ENCODE peak calls at places on chromosome 3, in ten cellular contexts. A is left ventricle myocardium inferior; S is ascending aorta; O is hepatocyte; Q is fibroblast of lung; G is effector memory CD4-positive, alpha-beta T cell; M is naive thymus-derived CD4-positive, alpha-beta T cell; L is transverse colon; V is neural progenitor cell; I is GM23248. P is an unnamed sample. For H3K4me1, the result is how much of the 10 kb centered on the place peaks cover.

GRCh38 chr3:178671261-178672191 is 135.3 kb downstream of the KCNMB2 start:
- DNase-seq in A (no peak), S (no peak), O (peak), Q (peak), G (no peak), M (no peak), L (no peak), V (no peak), I (peak), P (no peak)

GRCh38 chr3:13065727-13066126 is 7.5 kb downstream of the IQSEC1 start:
- DNase-seq in A (no peak), S (no peak), O (no peak), Q (no peak), G (no peak), M (no peak), L (no peak), V (no peak), I (no peak), P (no peak)

GRCh38 chr3:186757686-186758220 is 25.6 kb upstream of the EIF4A2 start:
- DNase-seq in A (no peak), S (no peak), O (no peak), Q (no peak), G (no peak), M (no peak), L (no peak), V (peak), I (no peak), P (no peak)

GRCh38 chr3:189502256-189502655 is 128.9 kb upstream of the TP63 start:
- DNase-seq in A (no peak), S (no peak), O (no peak), Q (no peak), G (no peak), M (no peak), L (no peak), V (no peak), I (no peak), P (no peak)

GRCh38 chr3:36695769-36696137 is 68.6 kb downstream of the DCLK3 start:
- DNase-seq in A (no peak), S (no peak), O (no peak), Q (peak), G (no peak), M (no peak), L (no peak), V (no peak), I (peak), P (no peak)

GRCh38 chr3:105108823-105109222 is 257.9 kb upstream of the ALCAM start:
- DNase-seq in A (no peak), S (no peak), O (no peak), Q (peak), G (no peak), M (no peak), L (no peak), V (no peak), I (no peak), P (no peak)

GRCh38 chr3:171803044-171803443 is 7.2 kb downstream of the PLD1 start:
- DNase-seq in A (no peak), S (no peak), O (no peak), Q (no peak), G (no peak), M (no peak), L (no peak), V (no peak), I (no peak), P (no peak)

GRCh38 chr3:99366663-99367429 is 271.5 kb upstream of the COL8A1 start:
- DNase-seq in A (no peak), S (no peak), O (no peak), Q (no peak), G (no peak), M (no peak), L (no peak), V (peak), I (no peak), P (peak)

GRCh38 chr3:81761904-81762565 is 590 bp upstream of the GBE1 start:
- DNase-seq in A (no peak), S (no peak), O (no peak), Q (peak), G (no peak), M (no peak), L (no peak), V (no peak), I (peak), P (no peak)

GRCh38 chr3:54915976-54916375 is 11.9 kb downstream of the LRTM1 start:
- DNase-seq in A (no peak), S (no peak), O (no peak), Q (no peak), G (no peak), M (no peak), L (no peak), V (no peak), I (no peak), P (no peak)

GRCh38 chr3:110644203-110644602 is 427.4 kb upstream of the NECTIN3 start:
- DNase-seq in A (no peak), S (no peak), O (no peak), Q (no peak), G (no peak), M (no peak), L (no peak), V (no peak), I (no peak), P (no peak)

GRCh38 chr3:61564405-61565059 is 3.2 kb downstream of the PTPRG start:
- DNase-seq in A (peak), S (peak), O (peak), Q (peak), G (no peak), M (no peak), L (peak), V (peak), I (peak), P (peak)

GRCh38 chr3:194671511-194671899 is 486 bp downstream of the LSG1 start:
- DNase-seq in A (no peak), S (no peak), O (peak), Q (peak), G (no peak), M (peak), L (no peak), V (peak), I (peak), P (peak)

GRCh38 chr3:191070762-191071365 is 128.2 kb upstream of the OSTN start:
- DNase-seq in A (no peak), S (no peak), O (no peak), Q (peak), G (no peak), M (no peak), L (no peak), V (no peak), I (peak), P (no peak)

GRCh38 chr3:22016197-22016596 is 265.2 kb upstream of the ZNF385D start:
- DNase-seq in A (no peak), S (no peak), O (no peak), Q (no peak), G (no peak), M (no peak), L (no peak), V (no peak), I (no peak), P (no peak)

GRCh38 chr3:126538966-126539365 is 15.0 kb downstream of the CHST13 start:
- DNase-seq in A (no peak), S (no peak), O (no peak), Q (no peak), G (no peak), M (no peak), L (no peak), V (no peak), I (no peak), P (no peak)

GRCh38 chr3:197000211-197000610 is 29.4 kb downstream of the MELTF start:
- DNase-seq in A (peak), S (no peak), O (no peak), Q (no peak), G (no peak), M (no peak), L (no peak), V (no peak), I (peak), P (no peak)

GRCh38 chr3:169146112-169146665 is 517.3 kb downstream of the MECOM start:
- DNase-seq in A (peak), S (peak), O (peak), Q (peak), G (no peak), M (no peak), L (peak), V (peak), I (peak), P (peak)

GRCh38 chr3:8085498-8085897 is 416.1 kb upstream of the LMCD1 start:
- DNase-seq in A (no peak), S (no peak), O (no peak), Q (no peak), G (no peak), M (no peak), L (no peak), V (no peak), I (no peak), P (no peak)

GRCh38 chr3:106643684-106644161 is 733.5 kb upstream of the CCDC54 start:
- DNase-seq in A (no peak), S (no peak), O (no peak), Q (no peak), G (no peak), M (no peak), L (no peak), V (no peak), I (no peak), P (no peak)

GRCh38 chr3:181851063-181851462 is 139.3 kb downstream of the SOX2 start:
- DNase-seq in A (no peak), S (no peak), O (peak), Q (peak), G (no peak), M (no peak), L (no peak), V (no peak), I (no peak), P (no peak)

GRCh38 chr3:171282041-171282440 is 178.2 kb downstream of the TNIK start:
- DNase-seq in A (no peak), S (no peak), O (no peak), Q (peak), G (no peak), M (no peak), L (no peak), V (no peak), I (peak), P (no peak)

GRCh38 chr3:197590313-197590962 is 34.7 kb upstream of the BDH1 start:
- DNase-seq in A (no peak), S (no peak), O (peak), Q (no peak), G (no peak), M (no peak), L (peak), V (no peak), I (no peak), P (no peak)

GRCh38 chr3:79467721-79468120 is 300.1 kb downstream of the ROBO1 start:
- DNase-seq in A (no peak), S (no peak), O (peak), Q (peak), G (no peak), M (no peak), L (no peak), V (no peak), I (peak), P (no peak)

GRCh38 chr3:37309945-37310665 is 135.7 kb upstream of the LRRFIP2 start:
- DNase-seq in A (no peak), S (no peak), O (no peak), Q (no peak), G (no peak), M (no peak), L (no peak), V (no peak), I (no peak), P (no peak)

GRCh38 chr3:101095703-101096102 is 102.5 kb upstream of the ABI3BP start:
- DNase-seq in A (no peak), S (no peak), O (no peak), Q (peak), G (no peak), M (no peak), L (no peak), V (no peak), I (peak), P (no peak)

GRCh38 chr3:159669753-159670152 is 318.9 kb upstream of the IL12A start:
- DNase-seq in A (no peak), S (no peak), O (peak), Q (peak), G (no peak), M (no peak), L (no peak), V (peak), I (no peak), P (no peak)

GRCh38 chr3:159679900-159680299 is 308.7 kb upstream of the IL12A start:
- DNase-seq in A (no peak), S (no peak), O (no peak), Q (no peak), G (no peak), M (no peak), L (no peak), V (no peak), I (no peak), P (no peak)

GRCh38 chr3:159674583-159674982 is 314.1 kb upstream of the IL12A start:
- DNase-seq in A (no peak), S (no peak), O (no peak), Q (no peak), G (no peak), M (no peak), L (no peak), V (no peak), I (no peak), P (no peak)

GRCh38 chr3:159672728-159673471 is 315.7 kb upstream of the IL12A start:
- DNase-seq in A (no peak), S (no peak), O (no peak), Q (peak), G (no peak), M (no peak), L (no peak), V (peak), I (peak), P (no peak)

GRCh38 chr3:159675285-159675684 is 313.4 kb upstream of the IL12A start:
- DNase-seq in A (no peak), S (no peak), O (no peak), Q (no peak), G (no peak), M (no peak), L (no peak), V (no peak), I (no peak), P (no peak)
- H3K4me3 ChIP-seq in A (no peak), S (no peak), O (no peak), Q (no peak), G (no peak), M (no peak), L (no peak), V (no peak), I (no peak), P (no peak)

GRCh38 chr3:80677796-80678195 is 910.0 kb upstream of the ROBO1 start:
- DNase-seq in A (no peak), S (no peak), O (peak), Q (peak), G (no peak), M (no peak), L (no peak), V (no peak), I (peak), P (peak)

GRCh38 chr3:80688814-80689213 is 921.0 kb upstream of the ROBO1 start:
- DNase-seq in A (no peak), S (no peak), O (peak), Q (peak), G (no peak), M (no peak), L (no peak), V (peak), I (peak), P (peak)

GRCh38 chr3:80682235-80682634 is 914.4 kb upstream of the ROBO1 start:
- DNase-seq in A (no peak), S (no peak), O (no peak), Q (no peak), G (no peak), M (no peak), L (no peak), V (no peak), I (no peak), P (no peak)

GRCh38 chr3:80682951-80683350 is 915.2 kb upstream of the ROBO1 start:
- DNase-seq in A (no peak), S (no peak), O (no peak), Q (no peak), G (no peak), M (no peak), L (no peak), V (no peak), I (no peak), P (no peak)
- H3K27ac ChIP-seq in A (no peak), S (no peak), O (no peak), Q (no peak), G (no peak), M (no peak), L (no peak), V (no peak), I (no peak), P (no peak)

DNA sequence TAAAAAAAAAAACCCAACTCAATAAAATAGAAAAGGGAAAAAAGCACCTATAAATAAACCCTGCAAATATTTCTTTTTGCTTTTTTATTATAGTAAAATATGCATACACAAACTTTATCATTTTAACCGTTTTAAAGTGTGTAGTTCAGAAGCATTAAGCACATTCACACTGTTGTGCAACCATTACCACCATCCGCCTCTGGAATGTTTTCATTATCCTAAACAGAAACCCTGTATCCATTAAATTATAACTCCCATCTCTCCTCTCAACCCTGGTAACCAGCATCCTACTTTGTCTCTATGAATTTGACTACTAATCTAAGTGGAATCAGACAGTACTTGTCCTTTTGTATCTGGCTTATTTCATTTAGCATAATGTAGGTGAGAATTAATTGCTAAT is 15.0 kb downstream of the CDCP1 start:
- DNase-seq in A (no peak), S (no peak), O (no peak), Q (peak), G (no peak), M (no peak), L (no peak), V (no peak), I (no peak), P (no peak)
- H3K4me1 ChIP-seq in A (under half), S (under half), O (under half), Q (under half), G (under half), M (under half), L (under half), V (under half), I (under half), P (under half)

GRCh38 chr3:137165117-137165806 is 207.5 kb downstream of the IL20RB start:
- DNase-seq in A (no peak), S (no peak), O (peak), Q (peak), G (no peak), M (no peak), L (no peak), V (no peak), I (peak), P (peak)

GRCh38 chr3:137163241-137163916 is 205.6 kb downstream of the IL20RB start:
- DNase-seq in A (no peak), S (no peak), O (peak), Q (no peak), G (no peak), M (no peak), L (no peak), V (peak), I (peak), P (peak)

GRCh38 chr3:137163958-137164357 is 206.2 kb downstream of the IL20RB start:
- DNase-seq in A (no peak), S (no peak), O (no peak), Q (no peak), G (no peak), M (no peak), L (no peak), V (no peak), I (no peak), P (no peak)
- H3K4me3 ChIP-seq in A (peak), S (peak), O (no peak), Q (no peak), G (no peak), M (no peak), L (no peak), V (no peak), I (no peak), P (no peak)

GRCh38 chr3:46627078-46627477 is 14.8 kb downstream of the FAM240A start:
- DNase-seq in A (no peak), S (no peak), O (no peak), Q (no peak), G (no peak), M (no peak), L (no peak), V (no peak), I (no peak), P (no peak)
- H3K27ac ChIP-seq in A (no peak), S (no peak), O (peak), Q (no peak), G (no peak), M (no peak), L (no peak), V (no peak), I (no peak), P (no peak)

GRCh38 chr3:152267831-152268500 is 763 bp upstream of the MBNL1 start:
- DNase-seq in A (no peak), S (no peak), O (no peak), Q (peak), G (no peak), M (no peak), L (no peak), V (no peak), I (peak), P (no peak)
- H3K4me1 ChIP-seq in A (half or more), S (under half), O (under half), Q (under half), G (under half), M (under half), L (under half), V (under half), I (under half), P (under half)

DNA sequence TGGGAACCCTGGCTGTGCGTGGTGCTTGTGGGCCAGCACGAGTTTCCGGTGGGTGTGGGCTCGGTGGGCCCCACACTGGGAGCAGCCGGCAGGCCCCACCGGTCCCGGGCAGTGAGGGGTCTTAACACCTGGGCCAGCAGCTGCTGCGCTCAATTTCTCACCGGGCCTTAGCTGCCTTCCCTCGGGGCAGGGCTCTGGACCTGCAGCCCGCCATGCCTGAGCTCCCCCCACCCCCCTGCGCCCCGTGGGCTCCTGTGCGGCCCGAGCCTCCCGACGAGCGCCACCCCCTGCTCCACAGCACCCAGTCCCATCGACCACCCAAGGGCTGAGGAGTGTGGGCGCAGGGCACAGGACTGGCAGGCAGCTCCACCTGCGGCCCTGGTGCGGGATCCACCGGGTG is 49.4 kb downstream of the TM4SF18 start:
- DNase-seq in A (no peak), S (no peak), O (no peak), Q (no peak), G (no peak), M (no peak), L (no peak), V (no peak), I (no peak), P (no peak)
- H3K4me3 ChIP-seq in A (no peak), S (no peak), O (no peak), Q (no peak), G (no peak), M (no peak), L (no peak), V (no peak), I (no peak), P (no peak)

GRCh38 chr3:44948239-44948638 is 27.7 kb downstream of the ZDHHC3 start:
- DNase-seq in A (no peak), S (no peak), O (no peak), Q (no peak), G (no peak), M (no peak), L (no peak), V (no peak), I (no peak), P (no peak)
- H3K27ac ChIP-seq in A (no peak), S (no peak), O (no peak), Q (no peak), G (no peak), M (no peak), L (no peak), V (no peak), I (no peak), P (peak)

GRCh38 chr3:57877116-57877515 is 121.0 kb downstream of the SLMAP start:
- DNase-seq in A (no peak), S (no peak), O (no peak), Q (peak), G (no peak), M (no peak), L (no peak), V (no peak), I (no peak), P (no peak)
- H3K4me1 ChIP-seq in A (under half), S (under half), O (under half), Q (under half), G (under half), M (under half), L (under half), V (under half), I (under half), P (under half)

GRCh38 chr3:30658328-30659052 is 52.1 kb downstream of the TGFBR2 start:
- DNase-seq in A (no peak), S (no peak), O (no peak), Q (peak), G (peak), M (peak), L (no peak), V (no peak), I (peak), P (peak)
- H3K4me3 ChIP-seq in A (peak), S (no peak), O (no peak), Q (peak), G (peak), M (peak), L (no peak), V (no peak), I (peak), P (peak)